ENCODE peak calls at places on chromosomes 13 and 19, in six cellular contexts. One of them, this sample, is unnamed.

GRCh38 chr19:18387395-18387794 is 1.4 kb downstream of the GDF15 start:
- DNase-seq in H1: no peak
- DNase-seq in WTC11: no peak
- DNase-seq in K562: no peak
- DNase-seq in HepG2: no peak
- DNase-seq in A549: no peak
- DNase-seq in this sample: no peak

GRCh38 chr13:101977475-101977874 is 424.4 kb downstream of the FGF14 start:
- DNase-seq in HepG2: no peak
- DNase-seq in A549: no peak
- DNase-seq in H1: no peak
- DNase-seq in K562: no peak
- DNase-seq in WTC11: no peak
- DNase-seq in this sample: no peak

GRCh38 chr13:23087884-23088283 is 92.9 kb upstream of the SGCG start:
- DNase-seq in HepG2: peak
- DNase-seq in A549: peak
- DNase-seq in H1: peak
- DNase-seq in K562: peak
- DNase-seq in WTC11: peak
- DNase-seq in this sample: no peak

GRCh38 chr19:50870417-50871089 is 2.7 kb upstream of the KLK2 start:
- DNase-seq in H1: peak
- DNase-seq in A549: peak
- DNase-seq in WTC11: peak
- DNase-seq in HepG2: peak
- DNase-seq in K562: peak
- DNase-seq in this sample: no peak

GRCh38 chr19:50557009-50557613 is 11.1 kb downstream of the LRRC4B start:
- DNase-seq in H1: peak
- DNase-seq in HepG2: no peak
- DNase-seq in K562: peak
- DNase-seq in A549: no peak
- DNase-seq in WTC11: no peak
- DNase-seq in this sample: no peak

GRCh38 chr19:18339703-18340102 is 695 bp upstream of the PGPEP1 start:
- DNase-seq in K562: peak
- DNase-seq in WTC11: peak
- DNase-seq in A549: peak
- DNase-seq in H1: peak
- DNase-seq in HepG2: no peak
- DNase-seq in this sample: no peak

GRCh38 chr19:34482380-34483250 is 1.1 kb downstream of the WTIP start:
- DNase-seq in A549: peak
- DNase-seq in HepG2: no peak
- DNase-seq in WTC11: peak
- DNase-seq in H1: peak
- DNase-seq in K562: no peak
- DNase-seq in this sample: peak

GRCh38 chr19:4707956-4708650 is 15.5 kb downstream of the DPP9 start:
- DNase-seq in A549: no peak
- DNase-seq in HepG2: no peak
- DNase-seq in K562: no peak
- DNase-seq in H1: no peak
- DNase-seq in WTC11: no peak
- DNase-seq in this sample: no peak

GRCh38 chr19:17497149-17497798 is 14.2 kb upstream of the PGLS start:
- DNase-seq in H1: no peak
- DNase-seq in A549: no peak
- DNase-seq in WTC11: peak
- DNase-seq in K562: no peak
- DNase-seq in HepG2: no peak
- DNase-seq in this sample: no peak

GRCh38 chr13:43766766-43767165 is 20.0 kb downstream of the ENOX1 start:
- DNase-seq in A549: no peak
- DNase-seq in WTC11: no peak
- DNase-seq in K562: no peak
- DNase-seq in HepG2: no peak
- DNase-seq in H1: no peak
- DNase-seq in this sample: no peak

GRCh38 chr19:18479964-18480723 is 41.7 kb downstream of the ELL start:
- DNase-seq in HepG2: no peak
- DNase-seq in K562: no peak
- DNase-seq in WTC11: no peak
- DNase-seq in H1: no peak
- DNase-seq in A549: no peak
- DNase-seq in this sample: peak

GRCh38 chr19:21022996-21023395 is 2.5 kb downstream of the ZNF430 start:
- DNase-seq in HepG2: peak
- DNase-seq in WTC11: no peak
- DNase-seq in K562: no peak
- DNase-seq in H1: no peak
- DNase-seq in A549: no peak
- DNase-seq in this sample: no peak

GRCh38 chr19:39246951-39247669 is 1.5 kb downstream of the IFNL4 start:
- DNase-seq in K562: peak
- DNase-seq in H1: peak
- DNase-seq in A549: no peak
- DNase-seq in WTC11: peak
- DNase-seq in HepG2: no peak
- DNase-seq in this sample: peak

GRCh38 chr13:99347335-99347878 is 40.2 kb upstream of the GPR183 start:
- DNase-seq in A549: no peak
- DNase-seq in K562: no peak
- DNase-seq in HepG2: no peak
- DNase-seq in WTC11: no peak
- DNase-seq in H1: no peak
- DNase-seq in this sample: no peak

GRCh38 chr13:23673354-23673753 is 103.1 kb downstream of the TNFRSF19 start:
- DNase-seq in HepG2: no peak
- DNase-seq in WTC11: no peak
- DNase-seq in K562: no peak
- DNase-seq in H1: no peak
- DNase-seq in A549: no peak
- DNase-seq in this sample: no peak

GRCh38 chr19:41019346-41019745 is 28.3 kb downstream of the CYP2B6 start:
- DNase-seq in HepG2: no peak
- DNase-seq in A549: no peak
- DNase-seq in WTC11: no peak
- DNase-seq in K562: peak
- DNase-seq in H1: no peak
- DNase-seq in this sample: no peak

GRCh38 chr13:110869805-110870706 is 44.8 kb downstream of the ANKRD10 start:
- DNase-seq in H1: peak
- DNase-seq in HepG2: peak
- DNase-seq in A549: peak
- DNase-seq in WTC11: peak
- DNase-seq in K562: peak
- DNase-seq in this sample: peak

GRCh38 chr19:20182232-20182785 is 15.3 kb downstream of the ZNF486 start:
- DNase-seq in WTC11: no peak
- DNase-seq in K562: no peak
- DNase-seq in HepG2: no peak
- DNase-seq in A549: no peak
- DNase-seq in H1: no peak
- DNase-seq in this sample: no peak

GRCh38 chr19:4749870-4750269 is 26.2 kb upstream of the DPP9 start:
- DNase-seq in HepG2: no peak
- DNase-seq in K562: peak
- DNase-seq in H1: no peak
- DNase-seq in WTC11: no peak
- DNase-seq in A549: no peak
- DNase-seq in this sample: no peak

GRCh38 chr19:6925801-6926751 is 38.7 kb downstream of the ADGRE1 start:
- DNase-seq in A549: peak
- DNase-seq in HepG2: no peak
- DNase-seq in WTC11: no peak
- DNase-seq in K562: no peak
- DNase-seq in H1: no peak
- DNase-seq in this sample: no peak

GRCh38 chr13:113000575-113000974 is 31.6 kb downstream of the MCF2L start:
- DNase-seq in HepG2: no peak
- DNase-seq in K562: no peak
- DNase-seq in A549: no peak
- DNase-seq in WTC11: no peak
- DNase-seq in H1: no peak
- DNase-seq in this sample: no peak

GRCh38 chr19:4328243-4328990 is 10.2 kb downstream of the STAP2 start:
- DNase-seq in A549: peak
- DNase-seq in H1: peak
- DNase-seq in HepG2: no peak
- DNase-seq in K562: peak
- DNase-seq in WTC11: peak
- DNase-seq in this sample: peak

GRCh38 chr13:94192576-94192975 is 286.9 kb downstream of the DCT start:
- DNase-seq in WTC11: peak
- DNase-seq in H1: peak
- DNase-seq in HepG2: peak
- DNase-seq in A549: peak
- DNase-seq in K562: no peak
- DNase-seq in this sample: no peak

GRCh38 chr19:52542984-52543664 is 15.7 kb downstream of the ZNF808 start:
- DNase-seq in H1: no peak
- DNase-seq in HepG2: no peak
- DNase-seq in WTC11: no peak
- DNase-seq in A549: no peak
- DNase-seq in K562: no peak
- DNase-seq in this sample: peak

GRCh38 chr13:91771229-91771628 is 372.8 kb downstream of the GPC5 start:
- DNase-seq in HepG2: no peak
- DNase-seq in K562: no peak
- DNase-seq in H1: no peak
- DNase-seq in A549: no peak
- DNase-seq in WTC11: no peak
- DNase-seq in this sample: no peak

GRCh38 chr13:110319397-110319773 is 12.3 kb downstream of the COL4A2 start:
- DNase-seq in WTC11: no peak
- DNase-seq in H1: no peak
- DNase-seq in K562: no peak
- DNase-seq in HepG2: no peak
- DNase-seq in A549: no peak
- DNase-seq in this sample: no peak

GRCh38 chr13:25943666-25944065 is 108.2 kb downstream of the SHISA2 start:
- DNase-seq in HepG2: peak
- DNase-seq in H1: no peak
- DNase-seq in WTC11: no peak
- DNase-seq in A549: no peak
- DNase-seq in K562: no peak
- DNase-seq in this sample: no peak
- TF ChIP-seq JUN in HepG2: no peak
- TF ChIP-seq JUN in H1: no peak
- TF ChIP-seq JUN in WTC11: no peak
- TF ChIP-seq JUN in A549: no peak
- TF ChIP-seq JUN in K562: no peak
- TF ChIP-seq JUN in this sample: no peak

GRCh38 chr19:3275068-3275582 is 50.7 kb downstream of the CELF5 start:
- DNase-seq in H1: no peak
- DNase-seq in A549: peak
- DNase-seq in HepG2: peak
- DNase-seq in WTC11: peak
- DNase-seq in K562: peak
- DNase-seq in this sample: no peak

GRCh38 chr19:3274245-3275067 is 50.0 kb downstream of the CELF5 start:
- DNase-seq in WTC11: no peak
- DNase-seq in A549: no peak
- DNase-seq in HepG2: no peak
- DNase-seq in H1: no peak
- DNase-seq in K562: no peak
- DNase-seq in this sample: no peak

GRCh38 chr19:3276341-3276799 is 51.9 kb downstream of the CELF5 start:
- DNase-seq in H1: peak
- DNase-seq in HepG2: peak
- DNase-seq in A549: peak
- DNase-seq in K562: peak
- DNase-seq in WTC11: peak
- DNase-seq in this sample: no peak

GRCh38 chr19:3277649-3278048 is 53.2 kb downstream of the CELF5 start:
- DNase-seq in WTC11: no peak
- DNase-seq in A549: no peak
- DNase-seq in K562: no peak
- DNase-seq in HepG2: no peak
- DNase-seq in H1: no peak
- DNase-seq in this sample: no peak

GRCh38 chr19:3275583-3276340 is 51.3 kb downstream of the CELF5 start:
- DNase-seq in K562: peak
- DNase-seq in A549: peak
- DNase-seq in H1: peak
- DNase-seq in HepG2: peak
- DNase-seq in WTC11: peak
- DNase-seq in this sample: peak
- TF ChIP-seq CTCF in K562: peak
- TF ChIP-seq CTCF in A549: peak
- TF ChIP-seq CTCF in H1: no peak
- TF ChIP-seq CTCF in HepG2: peak
- TF ChIP-seq CTCF in WTC11: peak
- TF ChIP-seq CTCF in this sample: peak

GRCh38 chr19:2150794-2151338 is 500 bp downstream of the AP3D1 start:
- DNase-seq in H1: peak
- DNase-seq in HepG2: no peak
- DNase-seq in A549: no peak
- DNase-seq in K562: peak
- DNase-seq in WTC11: no peak
- DNase-seq in this sample: peak
- TF ChIP-seq JUN in H1: no peak
- TF ChIP-seq JUN in HepG2: no peak
- TF ChIP-seq JUN in A549: no peak
- TF ChIP-seq JUN in K562: no peak
- TF ChIP-seq JUN in WTC11: peak
- TF ChIP-seq JUN in this sample: no peak

DNA sequence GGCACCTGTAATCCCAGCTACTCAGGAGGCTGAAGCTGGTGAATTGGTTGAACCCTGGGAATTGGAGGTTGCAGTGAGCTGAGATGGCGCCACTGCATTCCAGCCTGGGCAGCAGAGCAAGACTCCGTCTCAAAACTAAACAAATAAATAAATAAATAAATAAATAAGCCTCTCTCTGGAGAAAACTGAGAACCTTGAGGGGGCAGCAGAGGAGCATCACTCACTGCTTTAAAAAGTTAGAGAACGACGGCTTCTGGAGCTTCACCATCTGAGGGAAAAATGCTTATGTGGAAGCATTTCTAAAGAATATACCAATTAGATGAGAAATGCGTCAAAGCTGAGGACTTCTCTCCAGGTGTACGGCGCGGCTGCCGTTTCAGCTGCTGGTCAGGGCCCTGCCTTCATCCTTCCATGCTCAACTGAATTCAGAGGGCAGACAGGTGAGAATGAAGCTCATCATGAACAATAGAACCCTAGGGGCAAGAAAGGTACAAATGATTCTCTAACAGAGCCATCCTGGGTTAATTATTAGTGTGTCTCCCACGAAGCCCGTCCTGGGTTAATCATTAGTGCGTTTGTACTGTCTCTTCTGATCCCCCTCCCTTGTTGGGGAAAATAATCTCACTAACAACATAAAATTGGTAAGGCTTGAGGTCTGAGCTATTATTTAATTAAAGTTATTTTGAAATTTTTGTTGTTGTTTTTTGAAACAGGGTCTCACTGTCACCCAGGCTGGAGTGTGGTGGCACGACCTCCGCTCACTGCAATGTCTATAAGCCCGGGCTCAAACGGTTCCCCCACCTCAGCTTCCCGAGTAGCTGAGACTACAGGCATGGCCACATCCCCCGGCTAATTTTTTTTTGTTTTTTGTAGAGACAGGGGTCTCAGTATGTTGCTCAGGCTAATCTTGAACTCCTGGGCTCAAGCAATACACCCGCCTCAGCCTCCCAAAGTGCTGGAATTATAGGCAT is 80.1 kb downstream of the IPO5 start:
- DNase-seq in A549: peak
- DNase-seq in H1: no peak
- DNase-seq in K562: no peak
- DNase-seq in WTC11: peak
- DNase-seq in HepG2: peak
- DNase-seq in this sample: peak
- TF ChIP-seq CTCF in A549: peak
- TF ChIP-seq CTCF in H1: peak
- TF ChIP-seq CTCF in K562: peak
- TF ChIP-seq CTCF in WTC11: no peak
- TF ChIP-seq CTCF in HepG2: peak
- TF ChIP-seq CTCF in this sample: peak

This sample was measured in endothelial cell of umbilical vein.